ENCODE peak calls at places on chromosomes 11 and 22, in seven cellular contexts. Z is GM23248, G is neural progenitor cell, C is astrocyte, E is HCT116, V is endothelial cell of umbilical vein, F is fibroblast of lung. M is an unnamed sample.

GRCh38 chr11:129731316-129731715 is 84.3 kb upstream of the TMEM45B start:
- DNase-seq in Z (no peak), G (no peak), C (no peak), E (no peak), V (no peak), F (no peak), M (no peak)

GRCh38 chr11:44728491-44728910 is 1.7 kb downstream of the TSPAN18 start:
- DNase-seq in Z (no peak), G (peak), C (no peak), E (no peak), V (peak), F (no peak), M (no peak)

GRCh38 chr22:19606332-19607197 is 82.4 kb upstream of the CLDN5 start:
- DNase-seq in Z (no peak), G (no peak), C (no peak), E (no peak), V (no peak), F (no peak), M (no peak)

GRCh38 chr11:43021466-43021865 is 290.3 kb upstream of the API5 start:
- DNase-seq in Z (no peak), G (peak), C (no peak), E (no peak), V (no peak), F (no peak), M (peak)

GRCh38 chr11:45922425-45923082 is at the start of gene LARGE2:
- DNase-seq in Z (no peak), G (peak), C (no peak), E (no peak), V (no peak), F (no peak), M (peak)

GRCh38 chr11:134469627-134470026 is 57.6 kb upstream of the B3GAT1 start:
- DNase-seq in Z (no peak), G (no peak), C (no peak), E (peak), V (no peak), F (no peak), M (no peak)

GRCh38 chr11:82523141-82523540 is 210.5 kb downstream of the FAM181B start:
- DNase-seq in Z (no peak), G (peak), C (no peak), E (no peak), V (no peak), F (no peak), M (no peak)

GRCh38 chr11:41848349-41848748 is 388.9 kb upstream of the LRRC4C start:
- DNase-seq in Z (no peak), G (no peak), C (no peak), E (no peak), V (no peak), F (no peak), M (no peak)

GRCh38 chr11:120227228-120227852 is 12.6 kb upstream of the POU2F3 start:
- DNase-seq in Z (no peak), G (no peak), C (no peak), E (no peak), V (no peak), F (no peak), M (no peak)

GRCh38 chr11:57116654-57117053 is 65.1 kb upstream of the LRRC55 start:
- DNase-seq in Z (peak), G (peak), C (peak), E (peak), V (peak), F (peak), M (peak)

GRCh38 chr11:58622344-58622743 is at the start of gene CNTF:
- DNase-seq in Z (peak), G (no peak), C (peak), E (no peak), V (no peak), F (no peak), M (no peak)

GRCh38 chr11:128238521-128239222 is 348.7 kb downstream of the ETS1 start:
- DNase-seq in Z (no peak), G (no peak), C (no peak), E (no peak), V (peak), F (no peak), M (no peak)

GRCh38 chr22:50314455-50315288 is 7.2 kb upstream of the PLXNB2 start:
- DNase-seq in Z (no peak), G (no peak), C (no peak), E (no peak), V (no peak), F (no peak), M (peak)

GRCh38 chr22:29610780-29611179 is 7.3 kb downstream of the NF2 start:
- DNase-seq in Z (no peak), G (no peak), C (no peak), E (no peak), V (no peak), F (no peak), M (no peak)

GRCh38 chr22:29605236-29605850 is 1.9 kb downstream of the NF2 start:
- DNase-seq in Z (no peak), G (no peak), C (no peak), E (no peak), V (no peak), F (no peak), M (no peak)

GRCh38 chr22:29609139-29609538 is 5.7 kb downstream of the NF2 start:
- DNase-seq in Z (no peak), G (peak), C (no peak), E (no peak), V (no peak), F (no peak), M (no peak)

GRCh38 chr22:29606320-29606719 is 2.9 kb downstream of the NF2 start:
- DNase-seq in Z (no peak), G (no peak), C (no peak), E (no peak), V (no peak), F (no peak), M (no peak)

GRCh38 chr22:29607426-29607825 is 4.0 kb downstream of the NF2 start:
- DNase-seq in Z (peak), G (no peak), C (no peak), E (no peak), V (peak), F (no peak), M (no peak)
- H2AFZ ChIP-seq in Z (no peak), G (no peak), C (no peak), E (no peak), V (no peak), F (no peak), M (no peak)

GRCh38 chr11:2928605-2929510 is at the start of gene PHLDA2:
- DNase-seq in Z (peak), G (peak), C (peak), E (peak), V (peak), F (peak), M (no peak)
- TF ChIP-seq EZH2 in Z (no peak), G (peak), C (no peak), E (no peak), V (no peak), F (no peak), M (peak)

GRCh38 chr11:67395555-67396257 is 3.9 kb downstream of the RAD9A start:
- DNase-seq in Z (no peak), G (no peak), C (no peak), E (no peak), V (no peak), F (no peak), M (no peak)
- H2AFZ ChIP-seq in Z (no peak), G (no peak), C (no peak), E (no peak), V (no peak), F (no peak), M (no peak)

GRCh38 chr11:102576350-102576749 is 45.8 kb upstream of the MMP7 start:
- DNase-seq in Z (no peak), G (no peak), C (no peak), E (no peak), V (no peak), F (no peak), M (no peak)
- TF ChIP-seq EZH2 in Z (no peak), G (no peak), C (no peak), E (no peak), V (no peak), F (no peak), M (no peak)

DNA sequence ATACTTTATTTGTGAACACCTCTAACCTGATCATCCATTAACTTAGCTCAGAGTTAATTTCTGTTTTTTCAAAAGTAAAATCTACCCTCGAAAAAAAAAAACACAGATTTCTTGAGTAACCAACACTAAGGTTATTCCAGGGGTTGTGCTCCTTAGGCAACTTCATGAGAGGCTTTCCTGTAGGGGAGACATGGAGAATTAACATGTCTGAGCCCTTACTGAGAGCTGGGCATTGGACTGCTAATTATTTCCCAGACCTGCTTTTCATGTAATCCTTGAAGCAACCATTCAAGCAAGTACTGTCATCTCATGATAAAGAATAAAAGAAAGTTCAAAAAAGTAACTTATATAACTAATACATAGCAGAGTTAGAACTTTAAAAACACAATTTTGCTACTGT is 13.5 kb upstream of the UPB1 start:
- DNase-seq in Z (no peak), G (no peak), C (no peak), E (no peak), V (no peak), F (no peak), M (no peak)
- H2AFZ ChIP-seq in Z (no peak), G (no peak), C (no peak), E (no peak), V (no peak), F (no peak), M (no peak)

GRCh38 chr11:67098799-67099198 is 20.3 kb upstream of the KDM2A start:
- DNase-seq in Z (no peak), G (no peak), C (no peak), E (no peak), V (no peak), F (no peak), M (no peak)
- TF ChIP-seq EZH2 in Z (no peak), G (no peak), C (no peak), E (no peak), V (no peak), F (no peak), M (no peak)